ENCODE peak calls at places on chromosomes 4 and X, in eight cellular contexts. U is fibroblast of lung; B is effector memory CD4-positive, alpha-beta T cell; W is CD4-positive, CD25-positive, alpha-beta regulatory T cell; X is body of pancreas; E is cardiac muscle cell; K is mesenchymal stem cell; G is mammary epithelial cell. R is an unnamed sample.
A peak's percentile ranks its signal among the peaks of the same experiment; 100 is the strongest.

GRCh38 chr4:41396214-41396613 is 139.5 kb downstream of the UCHL1 start:
- DNase-seq in U (no peak), B (no peak), W (no peak), K (no peak), G (no peak), X (no peak), E (no peak), R (no peak)

GRCh38 chrX:39766882-39767281 is 330.9 kb downstream of the BCOR start:
- DNase-seq in X (peak; percentile 32), W (no peak), U (no peak), B (no peak), E (no peak), K (no peak), G (no peak), R (no peak)

GRCh38 chrX:87338510-87338909 is 179.1 kb upstream of the KLHL4 start:
- DNase-seq in G (peak; percentile 15), K (peak; percentile 26), B (no peak), W (no peak), U (peak; percentile 39), E (peak; percentile 54), X (no peak), R (no peak)

GRCh38 chr4:65552071-65552470 is 118.2 kb downstream of the EPHA5 start:
- DNase-seq in G (no peak), U (no peak), B (no peak), W (no peak), X (no peak), K (no peak), E (no peak), R (no peak)

GRCh38 chrX:18490816-18491215 is 65.4 kb downstream of the CDKL5 start:
- DNase-seq in G (no peak), E (peak; percentile 2), W (no peak), B (no peak), K (peak; percentile 27), X (no peak), U (no peak), R (no peak)

GRCh38 chrX:42804524-42804923 is 26.6 kb upstream of the PPP1R2C start:
- DNase-seq in B (no peak), U (no peak), E (no peak), W (no peak), G (no peak), K (no peak), X (peak; percentile 12), R (no peak)

GRCh38 chr4:56127698-56128097 is 179.0 kb downstream of the CEP135 start:
- DNase-seq in U (peak; percentile 64), G (no peak), X (no peak), K (no peak), W (no peak), B (no peak), E (peak; percentile 68), R (no peak)

GRCh38 chrX:45824471-45824870 is 623.8 kb upstream of the DIPK2B start:
- DNase-seq in U (peak; percentile 92), B (peak; percentile 6), G (peak; percentile 98), W (no peak), E (peak; percentile 92), X (no peak), K (peak; percentile 91), R (no peak)

GRCh38 chr4:119014658-119015057 is 121.0 kb upstream of the MYOZ2 start:
- DNase-seq in K (no peak), W (no peak), E (no peak), G (no peak), X (no peak), U (no peak), B (no peak), R (no peak)

GRCh38 chrX:77398341-77398740 is 48.8 kb upstream of the FGF16 start:
- DNase-seq in B (no peak), U (peak; percentile 0), G (no peak), W (no peak), E (no peak), K (no peak), X (no peak), R (no peak)

GRCh38 chr4:8695237-8696219 is 103.0 kb downstream of the CPZ start:
- DNase-seq in U (no peak), K (no peak), G (no peak), X (no peak), B (no peak), W (no peak), E (no peak), R (no peak)

GRCh38 chr4:24054910-24055309 is 165.1 kb upstream of the PPARGC1A start:
- DNase-seq in X (no peak), U (no peak), G (no peak), E (no peak), K (no peak), B (no peak), W (no peak), R (no peak)

GRCh38 chr4:54516556-54517215 is 141.1 kb upstream of the KIT start:
- DNase-seq in B (no peak), U (no peak), W (no peak), G (no peak), E (no peak), X (no peak), K (no peak), R (no peak)

DNA sequence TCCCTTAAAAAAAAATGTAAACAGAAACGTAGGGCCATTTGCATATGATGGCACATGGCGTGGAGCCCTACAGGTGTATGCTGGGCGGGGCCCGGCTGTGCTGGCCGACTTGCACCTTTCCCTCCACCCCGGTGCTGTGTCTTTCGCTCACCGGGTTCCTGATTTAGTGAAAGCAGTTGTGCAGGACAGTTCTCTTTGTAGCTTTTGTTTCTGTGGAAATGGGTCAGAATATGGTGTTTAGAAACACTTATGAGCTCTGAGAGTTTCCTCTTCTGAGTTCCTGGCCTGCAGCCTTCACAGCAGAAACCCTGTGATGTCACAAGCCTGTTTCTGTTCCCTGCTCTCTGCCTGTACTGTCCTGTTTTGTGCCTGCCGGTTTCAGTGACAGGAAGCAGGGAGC is 22.5 kb upstream of the MSANTD1 start:
- DNase-seq in E (no peak), U (no peak), K (no peak), G (no peak), X (peak; percentile 72), B (no peak), W (no peak), R (peak; percentile 51)
- H3K36me3 ChIP-seq in E (peaks cover 32% of the 10 kb centered on the region), U (peaks cover 31% of the 10 kb centered on the region), K (peaks cover 85% of the 10 kb centered on the region), G (peaks cover 8% of the 10 kb centered on the region), X (peaks cover 40% of the 10 kb centered on the region), B (peaks cover 81% of the 10 kb centered on the region), W (peaks cover 89% of the 10 kb centered on the region), R (peaks cover 12% of the 10 kb centered on the region)

DNA sequence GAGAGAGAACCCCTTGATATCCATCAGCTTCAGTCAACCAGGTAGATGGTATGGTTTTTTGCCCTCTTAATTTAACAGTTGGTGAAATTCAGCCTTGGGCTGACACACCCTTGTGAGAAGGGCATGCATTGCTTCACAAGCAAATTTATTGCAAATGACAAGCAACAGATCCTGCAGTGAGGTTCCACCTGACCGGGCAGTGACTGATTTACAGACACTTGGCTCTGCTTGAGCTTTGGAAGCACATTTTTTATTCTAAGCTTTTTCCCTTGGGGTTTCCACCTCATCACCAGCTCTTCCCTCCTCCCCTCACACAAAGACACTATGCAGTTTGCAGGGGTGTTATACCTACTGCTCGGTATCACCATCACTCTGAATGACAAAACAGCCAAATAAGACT is 28.3 kb upstream of the SERTM2 start:
- DNase-seq in K (no peak), W (no peak), X (no peak), E (no peak), B (no peak), U (no peak), G (no peak), R (no peak)
- H3K36me3 ChIP-seq in K (no peaks in the 10 kb centered on the region), W (no peaks in the 10 kb centered on the region), X (no peaks in the 10 kb centered on the region), E (no peaks in the 10 kb centered on the region), B (no peaks in the 10 kb centered on the region), U (no peaks in the 10 kb centered on the region), G (no peaks in the 10 kb centered on the region), R (no peaks in the 10 kb centered on the region)

GRCh38 chr4:81783565-81783964 is 311.9 kb upstream of the RASGEF1B start:
- DNase-seq in B (no peak), K (no peak), E (no peak), W (no peak), X (no peak), U (no peak), G (no peak), R (no peak)
- H3K36me3 ChIP-seq in B (no peaks in the 10 kb centered on the region), K (no peaks in the 10 kb centered on the region), E (no peaks in the 10 kb centered on the region), W (no peaks in the 10 kb centered on the region), X (no peaks in the 10 kb centered on the region), U (no peaks in the 10 kb centered on the region), G (no peaks in the 10 kb centered on the region), R (no peaks in the 10 kb centered on the region)

GRCh38 chrX:19842542-19842941 is 44.9 kb downstream of the SH3KBP1 start:
- DNase-seq in E (no peak), U (no peak), K (no peak), X (no peak), B (no peak), W (no peak), G (no peak), R (no peak)
- H3K36me3 ChIP-seq in E (no peaks in the 10 kb centered on the region), U (no peaks in the 10 kb centered on the region), K (no peaks in the 10 kb centered on the region), X (no peaks in the 10 kb centered on the region), B (no peaks in the 10 kb centered on the region), W (no peaks in the 10 kb centered on the region), G (no peaks in the 10 kb centered on the region), R (no peaks in the 10 kb centered on the region)

GRCh38 chr4:184814686-184815045 is 11.1 kb downstream of the ACSL1 start:
- DNase-seq in K (no peak), W (no peak), B (no peak), G (no peak), E (no peak), X (no peak), U (no peak), R (no peak)

GRCh38 chr4:184810720-184811119 is 15.0 kb downstream of the ACSL1 start:
- DNase-seq in E (no peak), X (no peak), W (no peak), G (no peak), K (no peak), B (no peak), U (no peak), R (no peak)

GRCh38 chr4:184811484-184812180 is 14.1 kb downstream of the ACSL1 start:
- DNase-seq in G (no peak), K (no peak), W (no peak), X (no peak), B (no peak), U (no peak), E (peak; percentile 68), R (no peak)

GRCh38 chr4:184812181-184812542 is 13.6 kb downstream of the ACSL1 start:
- DNase-seq in X (no peak), G (no peak), K (no peak), B (no peak), W (no peak), U (no peak), E (no peak), R (no peak)

DNA sequence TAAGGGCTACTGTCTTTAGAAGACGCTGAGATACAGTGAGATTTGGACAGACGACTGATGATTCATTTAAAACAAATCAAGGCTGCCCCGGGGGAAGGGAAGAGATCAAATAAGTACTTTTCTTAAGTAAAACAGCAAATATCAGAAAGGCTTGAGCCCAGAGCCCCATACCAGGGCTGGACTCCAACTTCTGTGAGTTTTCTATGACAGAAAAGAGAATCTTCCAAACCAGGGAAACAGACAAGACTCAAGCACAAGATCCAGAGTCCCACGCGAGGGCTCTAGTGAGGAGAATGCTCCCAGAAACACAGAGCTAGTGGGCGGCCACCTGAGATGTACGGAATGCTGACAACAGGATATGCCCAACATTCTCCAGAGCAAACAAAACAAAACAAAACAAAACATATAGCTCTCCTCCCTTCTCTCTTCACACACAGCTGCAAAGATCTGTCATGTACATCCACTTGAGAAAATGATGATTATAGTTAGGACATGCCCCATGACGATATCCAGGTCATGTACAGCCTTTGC is 13.1 kb downstream of the ACSL1 start:
- DNase-seq in E (peak; percentile 73), B (no peak), G (peak; percentile 40), W (no peak), K (peak; percentile 40), X (no peak), U (peak; percentile 14), R (no peak)
- H3K36me3 ChIP-seq in E (no peaks in the 10 kb centered on the region), B (no peaks in the 10 kb centered on the region), G (no peaks in the 10 kb centered on the region), W (no peaks in the 10 kb centered on the region), K (peaks cover 9% of the 10 kb centered on the region), X (no peaks in the 10 kb centered on the region), U (no peaks in the 10 kb centered on the region), R (no peaks in the 10 kb centered on the region)